ENCODE peak calls at places on chromosomes 1 and 21, in eight cellular contexts. M, F, X, T, R, O, Y and K are unnamed samples.

GRCh38 chr1:185767721-185768120 is 33.5 kb downstream of the HMCN1 start:
- DNase-seq in T (no peak), F (no peak), R (no peak), O (no peak), M (no peak), X (no peak), Y (no peak), K (peak; percentile 23)

GRCh38 chr1:206685256-206685748 is 597 bp downstream of the MAPKAPK2 start:
- DNase-seq in X (no peak), R (peak; percentile 72), Y (no peak), F (no peak), T (peak; percentile 28), M (peak; percentile 54), O (no peak), K (no peak)

GRCh38 chr1:1245178-1245839 is 1.2 kb downstream of the C1QTNF12 start:
- DNase-seq in M (no peak), O (no peak), T (no peak), R (no peak), Y (no peak), X (no peak), F (no peak), K (no peak)

GRCh38 chr1:2206813-2207488 is 12.4 kb upstream of the FAAP20 start:
- DNase-seq in X (no peak), O (no peak), Y (no peak), T (no peak), R (no peak), M (no peak), F (no peak), K (no peak)

GRCh38 chr1:247316590-247317197 is 15.0 kb downstream of the ZNF496 start:
- DNase-seq in F (no peak), M (no peak), Y (no peak), O (no peak), X (no peak), R (no peak), T (no peak), K (no peak)

GRCh38 chr1:221824025-221824424 is 82.1 kb upstream of the DUSP10 start:
- DNase-seq in F (no peak), X (peak; percentile 81), R (no peak), T (no peak), O (no peak), M (peak; percentile 63), Y (no peak), K (peak; percentile 79)

GRCh38 chr21:25964009-25964408 is 206.6 kb downstream of the APP start:
- DNase-seq in R (no peak), X (peak; percentile 95), F (no peak), O (no peak), M (no peak), Y (no peak), T (no peak), K (peak; percentile 56)

GRCh38 chr1:40899230-40899870 is 37.2 kb upstream of the CITED4 start:
- DNase-seq in Y (no peak), F (no peak), M (no peak), O (no peak), R (no peak), T (no peak), X (no peak), K (no peak)

GRCh38 chr1:149888999-149889289 is 10.4 kb upstream of the BOLA1 start:
- DNase-seq in O (no peak), X (no peak), M (no peak), Y (no peak), F (no peak), T (no peak), R (no peak), K (peak; percentile 65)

GRCh38 chr1:194487172-194487571 is 1300.8 kb upstream of the B3GALT2 start:
- DNase-seq in Y (no peak), M (no peak), T (no peak), X (no peak), O (no peak), R (no peak), F (no peak), K (no peak)

GRCh38 chr1:54167422-54168139 is 14.8 kb upstream of the CDCP2 start:
- DNase-seq in O (no peak), R (peak; percentile 55), F (no peak), Y (no peak), T (no peak), M (peak; percentile 60), X (no peak), K (peak; percentile 10)